ENCODE peak calls at places on chromosomes 7 and 10, in five cellular contexts. X is brain microvascular endothelial cell, J is HCT116, A is fibroblast of lung, K is foreskin keratinocyte. S is an unnamed sample.

GRCh38 chr7:329691-330281 is 39.8 kb downstream of the FOXL3 start:
- DNase-seq in X (no peak), J (no peak), A (no peak), K (no peak), S (no peak)

GRCh38 chr10:132606536-132607316 is 69.1 kb downstream of the INPP5A start:
- DNase-seq in X (peak), J (no peak), A (peak), K (no peak), S (no peak)

GRCh38 chr10:110893559-110894179 is 21.9 kb downstream of the PDCD4 start:
- DNase-seq in X (no peak), J (peak), A (peak), K (no peak), S (peak)

GRCh38 chr7:112556633-112557032 is 75.8 kb downstream of the LSMEM1 start:
- DNase-seq in X (no peak), J (no peak), A (no peak), K (peak), S (no peak)

GRCh38 chr10:102775201-102775972 is 31.6 kb downstream of the WBP1L start:
- DNase-seq in X (no peak), J (no peak), A (peak), K (no peak), S (no peak)

GRCh38 chr7:95549818-95550529 is 46.3 kb downstream of the PDK4 start:
- DNase-seq in X (peak), J (peak), A (peak), K (peak), S (peak)

GRCh38 chr10:58140706-58141347 is 126.9 kb downstream of the IPMK start:
- DNase-seq in X (no peak), J (no peak), A (no peak), K (no peak), S (no peak)

GRCh38 chr10:50577681-50578350 is 45.9 kb downstream of the SGMS1 start:
- DNase-seq in X (peak), J (no peak), A (peak), K (no peak), S (no peak)

GRCh38 chr10:93445978-93446720 is 36.0 kb downstream of the MYOF start:
- DNase-seq in X (peak), J (no peak), A (no peak), K (no peak), S (no peak)

GRCh38 chr7:129898007-129898406 is 54.8 kb downstream of the UBE2H start:
- DNase-seq in X (no peak), J (no peak), A (no peak), K (no peak), S (no peak)

GRCh38 chr10:15609291-15609690 is 110.4 kb downstream of the ITGA8 start:
- DNase-seq in X (no peak), J (no peak), A (no peak), K (no peak), S (no peak)

GRCh38 chr7:130856866-130857265 is 122.9 kb upstream of the KLF14 start:
- DNase-seq in X (no peak), J (no peak), A (no peak), K (no peak), S (no peak)

GRCh38 chr10:25017247-25017590 is 807 bp downstream of the THNSL1 start:
- DNase-seq in X (peak), J (no peak), A (no peak), K (no peak), S (peak)

GRCh38 chr10:112955736-112956421 is 5.8 kb downstream of the TCF7L2 start:
- DNase-seq in X (peak), J (no peak), A (peak), K (no peak), S (no peak)

GRCh38 chr7:79741684-79742083 is 288.2 kb upstream of the MAGI2 start:
- DNase-seq in X (no peak), J (no peak), A (no peak), K (no peak), S (no peak)

GRCh38 chr7:13291010-13291409 is 603.6 kb downstream of the ARL4A start:
- DNase-seq in X (no peak), J (no peak), A (no peak), K (peak), S (no peak)

GRCh38 chr7:42242381-42242780 is 5.4 kb upstream of the GLI3 start:
- DNase-seq in X (no peak), J (no peak), A (no peak), K (no peak), S (no peak)

GRCh38 chr7:154684651-154685563 is 318.0 kb downstream of the PAXIP1 start:
- DNase-seq in X (no peak), J (no peak), A (no peak), K (no peak), S (no peak)

GRCh38 chr7:66669088-66669487 is 40.4 kb downstream of the KCTD7 start:
- DNase-seq in X (no peak), J (no peak), A (no peak), K (no peak), S (no peak)

GRCh38 chr10:10542368-10542961 is 475.2 kb upstream of the CELF2 start:
- DNase-seq in X (no peak), J (no peak), A (peak), K (no peak), S (no peak)

GRCh38 chr7:120554960-120555571 is 282.1 kb downstream of the KCND2 start:
- DNase-seq in X (peak), J (peak), A (peak), K (no peak), S (peak)

GRCh38 chr10:100043796-100044195 is 34.0 kb upstream of the DNMBP start:
- DNase-seq in X (peak), J (no peak), A (peak), K (peak), S (no peak)

GRCh38 chr7:127440206-127440605 is 47.7 kb upstream of the ZNF800 start:
- DNase-seq in X (no peak), J (no peak), A (no peak), K (no peak), S (no peak)

GRCh38 chr10:16242859-16243613 is 193.8 kb upstream of the PTER start:
- DNase-seq in X (no peak), J (no peak), A (no peak), K (no peak), S (no peak)

GRCh38 chr10:109866168-109866994 is 56.9 kb downstream of the XPNPEP1 start:
- DNase-seq in X (peak), J (peak), A (peak), K (no peak), S (no peak)

GRCh38 chr7:101974365-101974764 is 156.9 kb downstream of the CUX1 start:
- DNase-seq in X (no peak), J (no peak), A (no peak), K (no peak), S (no peak)

GRCh38 chr10:49140306-49141175 is 6.7 kb upstream of the FAM170B start:
- DNase-seq in X (no peak), J (no peak), A (no peak), K (no peak), S (no peak)

GRCh38 chr10:129168660-129169059 is 298.4 kb upstream of the MGMT start:
- DNase-seq in X (no peak), J (no peak), A (no peak), K (no peak), S (no peak)
- H3K27ac ChIP-seq in X (no peak), J (no peak), A (no peak), K (no peak), S (no peak)

GRCh38 chr7:138802706-138803105 is 4.7 kb upstream of the ATP6V0A4 start:
- DNase-seq in X (no peak), J (no peak), A (no peak), K (no peak), S (no peak)
- TF ChIP-seq CTCF in X (no peak), J (no peak), A (no peak), K (no peak), S (no peak)

GRCh38 chr10:107425844-107426553 is 261.5 kb upstream of the SORCS1 start:
- DNase-seq in X (no peak), J (no peak), A (no peak), K (no peak), S (no peak)
- H3K27ac ChIP-seq in X (no peak), J (no peak), A (no peak), K (no peak), S (no peak)

GRCh38 chr10:71270301-71270777 is 48.7 kb upstream of the SLC29A3 start:
- DNase-seq in X (peak), J (peak), A (peak), K (no peak), S (peak)
- TF ChIP-seq CTCF in X (peak), J (peak), A (peak), K (peak), S (peak)

GRCh38 chr10:120513307-120513706 is 56.3 kb downstream of the PLPP4 start:
- DNase-seq in X (no peak), J (no peak), A (no peak), K (no peak), S (no peak)

GRCh38 chr10:120514035-120514620 is 57.1 kb downstream of the PLPP4 start:
- DNase-seq in X (peak), J (no peak), A (no peak), K (no peak), S (peak)

GRCh38 chr10:120508393-120508792 is 51.4 kb downstream of the PLPP4 start:
- DNase-seq in X (peak), J (peak), A (no peak), K (peak), S (peak)

GRCh38 chr10:120508966-120509365 is 51.9 kb downstream of the PLPP4 start:
- DNase-seq in X (no peak), J (no peak), A (no peak), K (no peak), S (no peak)

GRCh38 chr10:120511165-120511564 is 54.1 kb downstream of the PLPP4 start:
- DNase-seq in X (no peak), J (no peak), A (no peak), K (peak), S (peak)
- H3K27ac ChIP-seq in X (no peak), J (no peak), A (no peak), K (peak), S (peak)

S was measured in RWPE1.